ENCODE peak calls at places on chromosomes 13 and 19, in five cellular contexts. U, V, A, X and W are unnamed samples.

GRCh38 chr19:35994868-35995654 is at the start of gene SDHAF1:
- DNase-seq in U (peak; percentile 97), V (peak; percentile 85), A (peak; percentile 97), X (peak; percentile 88), W (peak; percentile 98)

GRCh38 chr13:85690368-85690767 is 108.9 kb downstream of the SLITRK6 start:
- DNase-seq in V (no peak), X (no peak), A (no peak), U (no peak), W (no peak)

GRCh38 chr13:113845055-113845454 is 18.8 kb downstream of the GAS6 start:
- DNase-seq in U (no peak), V (no peak), A (no peak), X (no peak), W (no peak)

GRCh38 chr13:37816276-37816675 is 53.3 kb downstream of the TRPC4 start:
- DNase-seq in A (no peak), U (no peak), V (no peak), X (no peak), W (no peak)

GRCh38 chr13:44620057-44620456 is 43.9 kb upstream of the TSC22D1 start:
- DNase-seq in V (no peak), A (no peak), X (peak; percentile 10), U (no peak), W (no peak)

GRCh38 chr19:51439021-51439465 is 19.2 kb downstream of the SIGLEC8 start:
- DNase-seq in V (no peak), A (no peak), X (no peak), U (peak; percentile 47), W (peak; percentile 56)

GRCh38 chr19:3479819-3480215 is 508 bp downstream of the SMIM24 start:
- DNase-seq in V (no peak), X (no peak), U (peak; percentile 48), A (no peak), W (peak; percentile 65)

GRCh38 chr13:30097089-30097488 is 210.3 kb downstream of the KATNAL1 start:
- DNase-seq in V (no peak), A (no peak), X (no peak), U (no peak), W (no peak)

GRCh38 chr13:91544723-91545122 is 146.3 kb downstream of the GPC5 start:
- DNase-seq in V (no peak), U (no peak), A (no peak), X (no peak), W (no peak)

GRCh38 chr13:32087955-32088747 is 56.6 kb downstream of the FRY start:
- DNase-seq in A (no peak), U (no peak), X (no peak), V (no peak), W (no peak)

GRCh38 chr19:33414667-33415605 is 41.4 kb downstream of the CEBPG start:
- DNase-seq in X (no peak), A (no peak), V (no peak), U (no peak), W (no peak)

GRCh38 chr19:13430790-13431582 is 75.3 kb downstream of the CACNA1A start:
- DNase-seq in V (no peak), A (peak; percentile 17), X (peak; percentile 6), U (peak; percentile 60), W (peak; percentile 71)